ENCODE peak calls at places on chromosome 1, in seven cellular contexts. S, F, D, N, V, Y and X are unnamed samples.

GRCh38 chr1:6221210-6221784 is 14.5 kb downstream of the ICMT start:
- DNase-seq in S (no peak), F (no peak), D (no peak), N (no peak), V (no peak), Y (no peak), X (no peak)

GRCh38 chr1:54490361-54491248 is 57.4 kb upstream of the ACOT11 start:
- DNase-seq in S (no peak), F (no peak), D (peak), N (peak), V (no peak), Y (no peak), X (no peak)

GRCh38 chr1:58922302-58923089 is 138.6 kb upstream of the JUN start:
- DNase-seq in S (peak), F (peak), D (peak), N (no peak), V (peak), Y (no peak), X (peak)

GRCh38 chr1:65011983-65012382 is 45.6 kb upstream of the JAK1 start:
- DNase-seq in S (no peak), F (no peak), D (no peak), N (no peak), V (no peak), Y (no peak), X (no peak)

GRCh38 chr1:237386362-237387143 is 344.6 kb downstream of the RYR2 start:
- DNase-seq in S (no peak), F (no peak), D (no peak), N (peak), V (no peak), Y (peak), X (peak)

GRCh38 chr1:11293856-11294255 is 20.9 kb downstream of the UBIAD1 start:
- DNase-seq in S (no peak), F (no peak), D (no peak), N (no peak), V (no peak), Y (no peak), X (no peak)

GRCh38 chr1:30681782-30682181 is 41.6 kb downstream of the MATN1 start:
- DNase-seq in S (no peak), F (peak), D (no peak), N (no peak), V (no peak), Y (no peak), X (no peak)

GRCh38 chr1:153386500-153386901 is 4.4 kb downstream of the S100A8 start:
- DNase-seq in S (peak), F (peak), D (peak), N (no peak), V (no peak), Y (no peak), X (no peak)

GRCh38 chr1:1351511-1352427 is 2.6 kb upstream of the DVL1 start:
- DNase-seq in S (no peak), F (peak), D (no peak), N (peak), V (no peak), Y (no peak), X (no peak)

GRCh38 chr1:168341576-168341975 is 60.9 kb downstream of the TBX19 start:
- DNase-seq in S (no peak), F (no peak), D (no peak), N (no peak), V (no peak), Y (no peak), X (peak)

GRCh38 chr1:153611356-153611755 is 1.6 kb downstream of the S100A16 start:
- DNase-seq in S (no peak), F (no peak), D (no peak), N (no peak), V (no peak), Y (no peak), X (no peak)

GRCh38 chr1:223109581-223110026 is 33.4 kb downstream of the TLR5 start:
- DNase-seq in S (peak), F (no peak), D (no peak), N (no peak), V (no peak), Y (no peak), X (no peak)

GRCh38 chr1:241600496-241600901 is 39.7 kb downstream of the CHML start:
- DNase-seq in S (no peak), F (no peak), D (no peak), N (no peak), V (no peak), Y (no peak), X (no peak)

GRCh38 chr1:220775238-220775853 is 11.4 kb upstream of the MTARC1 start:
- DNase-seq in S (peak), F (no peak), D (peak), N (peak), V (no peak), Y (no peak), X (no peak)

GRCh38 chr1:171251042-171251740 is 2.9 kb downstream of the FMO1 start:
- DNase-seq in S (peak), F (no peak), D (peak), N (peak), V (no peak), Y (no peak), X (no peak)

GRCh38 chr1:203197625-203198024 is 11.1 kb upstream of the CHI3L1 start:
- DNase-seq in S (no peak), F (peak), D (no peak), N (no peak), V (no peak), Y (no peak), X (no peak)

GRCh38 chr1:181221078-181221477 is 132.6 kb downstream of the IER5 start:
- DNase-seq in S (no peak), F (no peak), D (no peak), N (no peak), V (no peak), Y (no peak), X (no peak)

GRCh38 chr1:61472876-61473275 is 252.1 kb downstream of the TM2D1 start:
- DNase-seq in S (no peak), F (no peak), D (no peak), N (no peak), V (no peak), Y (no peak), X (no peak)

GRCh38 chr1:234758851-234759250 is 148.9 kb upstream of the IRF2BP2 start:
- DNase-seq in S (no peak), F (no peak), D (peak), N (no peak), V (no peak), Y (no peak), X (no peak)

GRCh38 chr1:23673086-23673813 is 18.4 kb upstream of the RPL11 start:
- DNase-seq in S (peak), F (no peak), D (peak), N (peak), V (no peak), Y (no peak), X (no peak)

GRCh38 chr1:112628516-112628915 is 8.9 kb downstream of the CAPZA1 start:
- DNase-seq in S (no peak), F (no peak), D (no peak), N (no peak), V (no peak), Y (no peak), X (no peak)

GRCh38 chr1:67614511-67614934 is 70.5 kb upstream of the GADD45A start:
- DNase-seq in S (no peak), F (no peak), D (no peak), N (no peak), V (no peak), Y (no peak), X (no peak)

GRCh38 chr1:172938676-172939075 is 112.1 kb downstream of the TNFSF18 start:
- DNase-seq in S (no peak), F (no peak), D (no peak), N (no peak), V (no peak), Y (no peak), X (no peak)

GRCh38 chr1:10161541-10162290 is 48.7 kb upstream of the KIF1B start:
- DNase-seq in S (no peak), F (peak), D (peak), N (no peak), V (no peak), Y (no peak), X (no peak)

GRCh38 chr1:30600706-30601105 is 122.7 kb downstream of the MATN1 start:
- DNase-seq in S (no peak), F (no peak), D (no peak), N (no peak), V (no peak), Y (no peak), X (no peak)

GRCh38 chr1:235984041-235984820 is 80.7 kb downstream of the NID1 start:
- DNase-seq in S (no peak), F (no peak), D (no peak), N (no peak), V (no peak), Y (no peak), X (no peak)

GRCh38 chr1:184222561-184223157 is 164.2 kb upstream of the C1orf21 start:
- DNase-seq in S (peak), F (peak), D (peak), N (peak), V (no peak), Y (peak), X (no peak)

GRCh38 chr1:231460614-231461013 is 38.5 kb upstream of the EGLN1 start:
- DNase-seq in S (no peak), F (no peak), D (peak), N (no peak), V (no peak), Y (no peak), X (peak)

GRCh38 chr1:21670059-21670881 is 1.1 kb upstream of the RAP1GAP start:
- DNase-seq in S (no peak), F (peak), D (no peak), N (peak), V (no peak), Y (no peak), X (no peak)

GRCh38 chr1:168443899-168444298 is 99.9 kb downstream of the XCL2 start:
- DNase-seq in S (no peak), F (no peak), D (no peak), N (no peak), V (no peak), Y (no peak), X (no peak)

GRCh38 chr1:208988811-208989222 is 594.7 kb upstream of the CAMK1G start:
- DNase-seq in S (no peak), F (no peak), D (peak), N (no peak), V (no peak), Y (no peak), X (no peak)

DNA sequence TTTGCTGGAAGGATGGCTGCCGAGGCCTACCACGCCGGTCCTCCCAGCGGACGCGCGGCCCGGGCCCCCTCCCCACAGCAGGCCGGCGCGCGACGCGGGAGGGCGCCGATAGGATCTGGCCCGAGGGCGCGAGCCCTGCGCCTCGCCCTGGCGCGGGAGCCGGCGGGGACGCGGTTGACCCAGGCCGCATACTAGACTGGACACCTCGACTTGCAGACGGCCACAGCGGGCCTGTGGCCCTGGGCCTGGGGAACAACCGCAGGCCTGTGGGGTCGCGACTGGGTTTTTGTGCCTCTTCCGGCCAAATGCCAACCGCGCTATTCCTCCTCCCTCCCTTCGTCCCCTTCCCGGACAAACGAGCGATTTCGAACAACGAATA is 2.5 kb downstream of the NHLH2 start:
- DNase-seq in S (no peak), F (no peak), D (no peak), N (peak), V (no peak), Y (no peak), X (no peak)
- H3K27ac ChIP-seq in S (no peak), F (no peak), D (no peak), N (no peak), V (peak), Y (no peak), X (no peak)

GRCh38 chr1:29248409-29248808 is 12.1 kb downstream of the PTPRU start:
- DNase-seq in S (no peak), F (no peak), D (no peak), N (no peak), V (no peak), Y (no peak), X (no peak)

GRCh38 chr1:29247044-29247443 is 10.7 kb downstream of the PTPRU start:
- DNase-seq in S (no peak), F (no peak), D (no peak), N (no peak), V (no peak), Y (no peak), X (no peak)

GRCh38 chr1:29247874-29248273 is 11.6 kb downstream of the PTPRU start:
- DNase-seq in S (no peak), F (no peak), D (no peak), N (no peak), V (no peak), Y (no peak), X (no peak)

GRCh38 chr1:29249951-29250581 is 13.7 kb downstream of the PTPRU start:
- DNase-seq in S (no peak), F (no peak), D (no peak), N (no peak), V (no peak), Y (no peak), X (no peak)

GRCh38 chr1:29249170-29249691 is 12.9 kb downstream of the PTPRU start:
- DNase-seq in S (no peak), F (no peak), D (no peak), N (peak), V (no peak), Y (no peak), X (no peak)
- H3K4me3 ChIP-seq in S (no peak), F (no peak), D (no peak), N (peak), V (no peak), Y (no peak), X (peak)

GRCh38 chr1:93816970-93817738 is 61.9 kb downstream of the DNTTIP2 start:
- DNase-seq in S (no peak), F (no peak), D (no peak), N (no peak), V (no peak), Y (no peak), X (no peak)
- TF ChIP-seq POLR2AphosphoS5 in S (peak), F (no peak), D (peak), N (no peak), V (no peak), Y (no peak), X (no peak)

DNA sequence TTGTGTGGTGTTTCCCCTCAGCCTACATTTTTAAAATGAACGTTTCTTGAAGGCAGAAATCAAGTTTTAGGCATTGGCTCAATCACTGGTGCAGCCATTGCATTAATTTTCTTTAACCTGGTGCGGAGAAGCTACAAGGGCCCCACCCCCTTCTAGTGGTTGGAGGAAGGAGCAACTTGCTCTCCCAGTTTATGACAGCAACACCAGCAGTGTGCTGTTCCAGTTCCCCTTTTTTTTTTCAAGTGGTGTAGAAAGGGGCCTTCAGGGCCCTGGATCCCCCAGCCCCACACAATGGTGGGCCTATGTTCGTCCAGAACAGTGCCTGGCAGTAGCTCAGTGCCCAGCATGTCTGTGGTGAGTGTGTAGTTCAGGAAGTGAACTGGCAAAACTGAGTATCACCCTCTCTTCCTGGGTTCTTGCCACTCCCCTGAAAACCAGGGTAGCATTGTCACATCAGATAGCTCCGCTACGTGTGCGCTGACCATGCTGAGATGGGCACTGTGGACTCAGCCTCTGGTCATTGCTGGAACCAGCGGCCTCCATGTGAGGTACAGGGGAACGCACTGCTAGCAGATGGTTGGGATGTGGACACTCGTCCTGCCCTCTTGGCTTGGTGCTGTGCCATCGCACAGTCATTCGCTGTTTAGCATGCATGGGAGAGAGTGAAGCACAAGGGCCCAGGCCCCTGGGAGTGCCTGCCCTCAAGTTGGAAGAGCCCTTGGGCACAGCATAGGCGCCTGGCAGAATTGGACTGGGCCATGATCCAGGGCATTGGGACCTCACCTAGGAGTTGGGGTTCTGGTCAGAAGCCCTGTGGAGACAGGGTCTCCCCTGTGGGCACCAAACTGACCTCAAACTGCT is 7.2 kb downstream of the ARF1 start:
- DNase-seq in S (peak), F (peak), D (peak), N (no peak), V (no peak), Y (no peak), X (no peak)
- H3K27ac ChIP-seq in S (no peak), F (no peak), D (peak), N (no peak), V (peak), Y (no peak), X (no peak)

GRCh38 chr1:230139741-230140140 is 72.7 kb downstream of the GALNT2 start:
- DNase-seq in S (no peak), F (no peak), D (no peak), N (no peak), V (no peak), Y (no peak), X (no peak)

GRCh38 chr1:230139306-230139705 is 72.3 kb downstream of the GALNT2 start:
- DNase-seq in S (no peak), F (no peak), D (no peak), N (no peak), V (no peak), Y (no peak), X (no peak)

GRCh38 chr1:230141797-230142607 is 75.0 kb downstream of the GALNT2 start:
- DNase-seq in S (no peak), F (no peak), D (no peak), N (peak), V (no peak), Y (no peak), X (no peak)

GRCh38 chr1:230141002-230141648 is 74.1 kb downstream of the GALNT2 start:
- DNase-seq in S (no peak), F (peak), D (no peak), N (no peak), V (no peak), Y (no peak), X (no peak)

DNA sequence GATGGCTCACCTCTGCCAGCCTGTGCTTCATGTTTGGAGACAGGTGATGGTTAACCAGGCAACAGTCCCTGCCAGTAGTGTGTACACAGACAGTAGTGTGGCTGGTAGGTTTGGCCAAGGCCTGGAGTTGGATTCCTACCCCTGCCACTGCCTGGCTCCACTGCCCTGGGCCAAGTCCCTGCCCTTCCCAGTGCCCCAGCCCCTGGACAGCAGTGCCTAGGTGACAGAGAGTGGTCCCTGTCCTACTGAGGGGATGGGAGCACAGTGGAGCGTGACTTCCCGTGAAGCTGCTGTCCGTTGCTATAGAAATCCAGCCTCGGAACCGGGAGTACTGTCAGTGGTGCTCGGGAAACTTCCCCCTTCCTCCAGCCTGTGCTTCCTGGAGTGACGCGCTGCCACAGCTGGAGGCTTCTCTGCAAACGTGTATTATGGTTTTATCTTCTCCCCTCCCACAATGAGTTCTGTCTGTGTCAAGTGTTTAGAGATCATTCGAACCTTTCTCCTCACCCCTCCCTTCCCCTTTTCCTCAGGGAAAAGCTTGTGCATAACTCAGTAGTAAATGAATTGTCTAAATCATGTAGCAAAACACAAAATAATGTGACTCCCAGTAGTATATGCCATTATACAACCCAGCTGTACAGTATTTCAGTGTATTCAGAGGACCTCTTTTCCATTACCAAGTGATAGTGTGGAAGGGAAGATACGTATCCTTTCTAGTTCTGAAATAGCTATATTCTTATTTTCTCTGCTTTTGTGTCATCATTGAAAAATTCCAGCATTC is 73.4 kb downstream of the GALNT2 start:
- DNase-seq in S (no peak), F (peak), D (peak), N (peak), V (no peak), Y (no peak), X (no peak)
- H3K4me3 ChIP-seq in S (no peak), F (no peak), D (no peak), N (no peak), V (no peak), Y (no peak), X (peak)